ENCODE peak calls at places on chromosomes 16 and 17, in five cellular contexts. I is AG04450, U is tibial nerve, B is natural killer cell, E is BJ. A is an unnamed sample.

GRCh38 chr17:1909985-1910384 is 80.2 kb downstream of the RPA1 start:
- DNase-seq in B (no peak), I (no peak), U (no peak), E (no peak), A (no peak)

GRCh38 chr16:50259334-50260205 is 6.8 kb upstream of the ADCY7 start:
- DNase-seq in U (peak), E (no peak), B (no peak), I (no peak), A (no peak)

GRCh38 chr16:3961449-3961849 is 80.9 kb upstream of the CREBBP start:
- DNase-seq in I (no peak), U (no peak), E (no peak), B (no peak), A (no peak)

GRCh38 chr17:66514227-66514806 is 211.9 kb downstream of the PRKCA start:
- DNase-seq in E (no peak), B (no peak), U (no peak), I (no peak), A (no peak)

GRCh38 chr16:23408242-23409201 is 44.5 kb downstream of the COG7 start:
- DNase-seq in B (no peak), U (peak), E (peak), I (no peak), A (no peak)

GRCh38 chr17:78808106-78808635 is 26.1 kb upstream of the CYTH1 start:
- DNase-seq in B (no peak), I (no peak), E (no peak), U (no peak), A (no peak)

GRCh38 chr16:88062341-88062861 is 111.2 kb downstream of the BANP start:
- DNase-seq in I (peak), B (no peak), E (peak), U (peak), A (no peak)

GRCh38 chr16:84957792-84958191 is 53.5 kb downstream of the ZDHHC7 start:
- DNase-seq in E (no peak), I (no peak), B (no peak), U (no peak), A (no peak)

GRCh38 chr16:21167929-21168602 is 9.6 kb downstream of the LDAF1 start:
- DNase-seq in E (no peak), B (no peak), U (no peak), I (no peak), A (no peak)

DNA sequence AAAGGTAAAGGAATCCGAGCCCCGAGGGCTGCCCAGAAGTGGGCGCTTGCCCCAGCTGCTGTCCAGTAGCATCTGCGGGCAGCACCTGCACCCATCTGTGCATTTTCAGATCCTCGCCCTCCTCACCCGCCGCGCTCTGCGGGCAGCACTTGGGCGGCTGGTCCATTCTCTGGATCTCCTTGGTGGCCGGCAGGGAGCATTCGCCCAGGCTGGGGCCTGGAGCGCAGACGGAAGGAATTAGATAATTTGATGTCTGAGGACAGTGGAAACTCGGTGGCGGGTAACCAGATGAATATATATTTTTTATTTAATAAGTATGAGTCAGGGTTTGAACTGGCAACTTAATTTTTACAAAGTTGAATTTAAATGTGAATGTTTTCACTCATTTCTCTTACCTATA is 88.5 kb downstream of the NPIPB11 start:
- DNase-seq in I (no peak), E (no peak), B (no peak), U (no peak), A (no peak)
- TF ChIP-seq CTCF in I (peak), E (peak), B (no peak), U (no peak), A (peak)

GRCh38 chr16:24671455-24671954 is 57.9 kb upstream of the TNRC6A start:
- DNase-seq in I (no peak), U (no peak), B (no peak), E (no peak), A (no peak)
- TF ChIP-seq CTCF in I (no peak), U (no peak), B (no peak), E (no peak), A (no peak)

GRCh38 chr17:41894791-41895331 is 23.9 kb downstream of the ACLY start:
- DNase-seq in E (peak), U (peak), B (no peak), I (peak), A (no peak)

GRCh38 chr17:41893384-41893783 is 25.4 kb downstream of the ACLY start:
- DNase-seq in I (no peak), E (no peak), B (no peak), U (no peak), A (no peak)

GRCh38 chr17:41895617-41896016 is 23.1 kb downstream of the ACLY start:
- DNase-seq in E (no peak), B (no peak), U (peak), I (no peak), A (no peak)

GRCh38 chr17:41891135-41892065 is 26.2 kb upstream of the KLHL11 start:
- DNase-seq in U (no peak), I (no peak), E (no peak), B (no peak), A (no peak)

DNA sequence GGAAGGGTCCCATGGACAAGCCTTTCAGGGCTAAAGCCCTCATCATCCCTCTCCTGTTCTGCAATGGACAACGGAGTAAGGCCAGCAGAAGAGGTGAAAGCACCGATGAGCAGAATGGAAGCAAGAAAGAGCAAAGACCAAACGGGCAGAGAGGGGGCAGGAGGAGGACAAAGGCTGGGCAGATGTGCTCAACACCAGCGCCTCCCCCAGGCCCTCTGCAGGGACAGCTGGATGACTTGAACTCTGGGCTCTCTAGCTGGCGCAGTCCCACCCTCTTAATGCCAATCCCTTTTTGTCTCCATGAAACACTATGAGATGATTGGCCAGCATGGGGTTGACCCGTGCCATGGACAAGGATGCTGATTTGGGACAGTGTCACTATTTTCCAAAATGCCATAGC is 22.0 kb downstream of the ACLY start:
- DNase-seq in B (no peak), U (no peak), I (no peak), E (no peak), A (no peak)
- TF ChIP-seq CTCF in B (no peak), U (no peak), I (no peak), E (no peak), A (no peak)

GRCh38 chr16:59849716-59850115 is 1115.6 kb upstream of the GOT2 start:
- DNase-seq in U (no peak), I (no peak), E (no peak), B (no peak), A (no peak)
- TF ChIP-seq CTCF in U (no peak), I (no peak), E (no peak), B (no peak), A (no peak)

DNA sequence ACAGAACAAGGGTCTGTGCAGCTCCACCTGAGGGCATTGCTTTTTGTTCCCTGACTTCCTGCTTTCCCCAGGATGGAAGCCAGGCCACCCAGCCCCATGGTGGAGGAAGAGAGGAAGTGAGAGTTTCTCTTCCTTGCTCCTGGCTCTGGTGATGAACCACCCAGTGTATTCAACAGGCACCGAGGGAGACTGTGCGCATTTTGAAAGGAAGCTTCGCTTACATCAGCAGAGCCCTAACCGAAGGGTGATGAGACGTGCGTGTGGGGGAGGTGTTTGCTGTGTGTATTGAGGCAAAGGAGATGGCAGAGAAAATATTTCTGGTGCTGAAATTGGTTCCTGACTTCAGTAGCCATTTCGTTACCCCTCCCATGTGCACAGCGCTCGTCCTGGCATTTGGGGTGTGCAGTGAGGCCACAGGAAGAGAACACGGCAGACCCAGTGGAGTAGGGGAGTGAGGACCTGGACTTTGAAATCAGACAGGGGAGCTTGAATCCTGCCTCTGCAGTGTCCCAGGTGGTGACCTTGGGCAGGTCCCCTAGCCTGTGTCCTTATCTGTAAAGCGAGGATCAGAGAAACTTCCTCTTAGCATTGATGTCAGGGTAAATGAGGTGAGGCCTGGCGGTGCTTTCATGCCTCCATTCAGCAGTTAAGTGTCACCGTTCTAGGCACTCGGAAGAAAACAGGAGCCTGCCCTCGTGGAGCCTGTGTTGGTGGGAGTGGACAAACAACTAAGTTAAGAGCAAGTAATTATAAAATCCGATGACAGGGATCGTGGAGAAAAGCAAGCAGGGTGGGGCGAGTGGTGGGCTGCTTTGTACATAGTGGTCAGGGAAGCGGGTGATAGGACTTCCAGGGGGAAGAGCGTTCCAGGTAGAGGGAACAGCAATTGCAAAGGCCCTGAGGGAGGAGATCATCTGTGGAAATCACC is 7.4 kb downstream of the CMIP start:
- DNase-seq in U (no peak), E (no peak), I (no peak), B (no peak), A (no peak)
- TF ChIP-seq CTCF in U (no peak), E (no peak), I (no peak), B (no peak), A (peak)

A was measured in GM20000.